ENCODE peak calls at places on chromosome 16, in four cellular contexts. G is Peyer's patch; A is effector memory CD4-positive, alpha-beta T cell; P is cardiac muscle cell. O is an unnamed sample. For H3K27me3 and H3K4me1, the result is how much of the 10 kb centered on the place peaks cover.

GRCh38 chr16:79182618-79183017 is 417.9 kb downstream of the MAF start:
- DNase-seq in G (no peak), A (no peak), P (no peak), O (no peak)

GRCh38 chr16:67304006-67304405 is 22.5 kb downstream of the KCTD19 start:
- DNase-seq in G (no peak), A (no peak), P (no peak), O (no peak)

GRCh38 chr16:48885456-48885855 is 275.5 kb upstream of the N4BP1 start:
- DNase-seq in G (no peak), A (no peak), P (no peak), O (no peak)

GRCh38 chr16:56269824-56270684 is 78.8 kb downstream of the GNAO1 start:
- DNase-seq in G (no peak), A (no peak), P (peak), O (peak)

GRCh38 chr16:56708418-56708817 is 21.5 kb upstream of the NUP93 start:
- DNase-seq in G (peak), A (no peak), P (no peak), O (no peak)

GRCh38 chr16:69064164-69064563 is 41.3 kb upstream of the HAS3 start:
- DNase-seq in G (no peak), A (no peak), P (no peak), O (no peak)

GRCh38 chr16:12294471-12294870 is 317.9 kb downstream of the SNX29 start:
- DNase-seq in G (no peak), A (no peak), P (no peak), O (no peak)

GRCh38 chr16:67537636-67538591 is 9.3 kb downstream of the RIPOR1 start:
- DNase-seq in G (peak), A (peak), P (peak), O (peak)

GRCh38 chr16:5060073-5060641 is 5.6 kb downstream of the C16orf89 start:
- DNase-seq in G (no peak), A (no peak), P (no peak), O (no peak)

GRCh38 chr16:22786284-22786683 is 27.7 kb upstream of the HS3ST2 start:
- DNase-seq in G (no peak), A (no peak), P (no peak), O (no peak)

GRCh38 chr16:60064026-60064425 is 1329.9 kb upstream of the GOT2 start:
- DNase-seq in G (no peak), A (no peak), P (no peak), O (no peak)

GRCh38 chr16:8963825-8964441 is at the start of gene USP7:
- DNase-seq in G (peak), A (peak), P (peak), O (peak)

GRCh38 chr16:86635181-86635580 is 56.8 kb downstream of the FOXL1 start:
- DNase-seq in G (no peak), A (no peak), P (no peak), O (no peak)

GRCh38 chr16:13483121-13483520 is 436.8 kb upstream of the ERCC4 start:
- DNase-seq in G (no peak), A (no peak), P (no peak), O (no peak)

GRCh38 chr16:46783800-46784199 is 35.7 kb upstream of the MYLK3 start:
- DNase-seq in G (no peak), A (no peak), P (no peak), O (no peak)

GRCh38 chr16:81450783-81451491 is 6.3 kb downstream of the CMIP start:
- DNase-seq in G (no peak), A (no peak), P (no peak), O (no peak)

GRCh38 chr16:30997887-30998711 is 12.3 kb downstream of the STX1B start:
- DNase-seq in G (no peak), A (no peak), P (no peak), O (peak)

GRCh38 chr16:11986521-11987057 is 10.1 kb downstream of the SNX29 start:
- DNase-seq in G (no peak), A (no peak), P (no peak), O (no peak)

GRCh38 chr16:78444-79145 is 570 bp downstream of the MPG start:
- DNase-seq in G (no peak), A (no peak), P (peak), O (peak)

GRCh38 chr16:20879175-20880053 is 20.7 kb downstream of the DCUN1D3 start:
- DNase-seq in G (no peak), A (no peak), P (no peak), O (no peak)

GRCh38 chr16:75044800-75045361 is 46.1 kb downstream of the ZNRF1 start:
- DNase-seq in G (no peak), A (no peak), P (no peak), O (no peak)

GRCh38 chr16:72203401-72203800 is 31.4 kb upstream of the PMFBP1 start:
- DNase-seq in G (no peak), A (no peak), P (no peak), O (no peak)

GRCh38 chr16:52389045-52389444 is 157.9 kb downstream of the TOX3 start:
- DNase-seq in G (no peak), A (no peak), P (no peak), O (no peak)

GRCh38 chr16:66484453-66485213 is 57.5 kb downstream of the BEAN1 start:
- DNase-seq in G (no peak), A (no peak), P (no peak), O (no peak)

GRCh38 chr16:35598696-35599332 is 2139.4 kb downstream of the TP53TG3F start:
- DNase-seq in G (no peak), A (no peak), P (no peak), O (no peak)

GRCh38 chr16:11824362-11824761 is 27.0 kb downstream of the RSL1D1 start:
- DNase-seq in G (peak), A (no peak), P (no peak), O (peak)

GRCh38 chr16:50265260-50265659 is 1.1 kb upstream of the ADCY7 start:
- DNase-seq in G (peak), A (peak), P (no peak), O (peak)

GRCh38 chr16:67278773-67279295 is 498 bp upstream of the PLEKHG4 start:
- DNase-seq in G (peak), A (peak), P (no peak), O (no peak)

GRCh38 chr16:81645303-81645702 is 133.8 kb upstream of the PLCG2 start:
- DNase-seq in G (no peak), A (no peak), P (peak), O (peak)

GRCh38 chr16:11546522-11547485 is 39.9 kb downstream of the LITAF start:
- DNase-seq in G (no peak), A (no peak), P (no peak), O (no peak)

GRCh38 chr16:1300664-1301476 is 8.6 kb upstream of the UBE2I start:
- DNase-seq in G (peak), A (peak), P (peak), O (peak)

DNA sequence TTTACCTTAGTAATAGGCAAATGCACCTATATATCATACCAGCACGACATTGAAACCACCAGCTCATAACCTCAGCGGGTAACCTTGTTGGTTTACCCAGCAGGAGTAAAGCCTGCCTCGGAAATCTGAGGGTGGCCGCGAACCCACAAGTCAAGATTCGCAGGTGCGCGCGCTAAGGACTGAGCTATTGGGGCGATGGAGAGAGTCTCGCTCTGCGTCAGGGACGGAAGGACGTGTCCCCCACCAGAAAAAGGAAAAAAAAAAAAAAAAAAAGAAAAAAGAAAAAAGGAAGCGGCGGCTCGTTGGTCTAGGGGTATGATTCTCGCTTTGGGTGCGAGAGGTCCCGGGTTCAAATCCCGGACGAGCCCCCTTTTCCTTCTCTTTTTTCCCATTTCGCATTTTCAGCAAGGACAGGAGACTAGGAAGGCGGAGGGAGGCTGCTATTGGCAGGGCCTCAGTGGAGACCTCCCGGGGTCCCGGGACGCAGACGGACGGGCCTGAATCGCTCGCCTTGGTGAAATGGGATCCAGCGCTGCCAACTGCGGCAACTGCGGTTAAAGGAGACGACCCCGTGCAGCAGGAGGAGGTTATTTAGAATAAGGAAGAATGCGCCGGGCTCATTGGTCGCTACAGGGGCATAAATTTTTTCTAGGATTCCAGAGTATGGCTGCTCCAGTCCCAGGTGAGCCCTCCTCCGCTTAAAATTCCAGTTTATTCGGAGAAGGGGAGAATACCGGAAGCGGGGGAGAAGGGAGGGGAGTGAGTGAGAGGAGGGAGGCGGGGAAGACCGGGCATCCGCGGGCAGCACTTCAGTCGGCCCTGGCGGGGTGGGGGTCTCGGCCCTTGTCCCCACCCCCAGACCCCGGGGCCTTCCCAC is at the start of gene OR1F1:
- DNase-seq in G (peak), A (peak), P (peak), O (no peak)
- H3K27me3 ChIP-seq in G (half or more), A (half or more), P (half or more), O (half or more)

GRCh38 chr16:85052536-85052935 is 24.9 kb downstream of the KIAA0513 start:
- DNase-seq in G (no peak), A (no peak), P (no peak), O (no peak)

GRCh38 chr16:85051067-85051709 is 23.6 kb downstream of the KIAA0513 start:
- DNase-seq in G (no peak), A (no peak), P (no peak), O (no peak)

GRCh38 chr16:85048921-85049562 is 21.4 kb downstream of the KIAA0513 start:
- DNase-seq in G (no peak), A (no peak), P (no peak), O (no peak)

GRCh38 chr16:85049864-85050263 is 22.3 kb downstream of the KIAA0513 start:
- DNase-seq in G (peak), A (no peak), P (no peak), O (no peak)

DNA sequence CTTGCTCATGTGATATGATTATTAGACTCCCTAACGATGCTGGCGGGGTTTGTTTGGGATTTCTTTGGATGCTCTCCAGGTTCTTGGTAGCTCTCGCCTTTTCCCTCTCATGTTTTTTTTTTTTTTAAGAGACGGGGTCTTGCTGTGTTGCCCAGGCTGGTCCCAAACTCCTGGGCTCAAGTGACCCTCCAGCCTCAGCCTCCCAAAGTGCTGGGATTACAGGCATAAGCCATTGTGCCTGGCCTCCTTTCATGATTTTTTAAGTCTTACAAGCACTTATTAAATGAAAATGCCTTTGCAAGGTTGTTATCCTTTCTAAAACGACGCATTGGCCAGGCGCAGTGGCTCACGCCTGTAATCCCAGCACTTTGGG is 24.1 kb downstream of the KIAA0513 start:
- DNase-seq in G (no peak), A (no peak), P (no peak), O (no peak)
- H3K4me1 ChIP-seq in G (half or more), A (under half), P (under half), O (under half)

DNA sequence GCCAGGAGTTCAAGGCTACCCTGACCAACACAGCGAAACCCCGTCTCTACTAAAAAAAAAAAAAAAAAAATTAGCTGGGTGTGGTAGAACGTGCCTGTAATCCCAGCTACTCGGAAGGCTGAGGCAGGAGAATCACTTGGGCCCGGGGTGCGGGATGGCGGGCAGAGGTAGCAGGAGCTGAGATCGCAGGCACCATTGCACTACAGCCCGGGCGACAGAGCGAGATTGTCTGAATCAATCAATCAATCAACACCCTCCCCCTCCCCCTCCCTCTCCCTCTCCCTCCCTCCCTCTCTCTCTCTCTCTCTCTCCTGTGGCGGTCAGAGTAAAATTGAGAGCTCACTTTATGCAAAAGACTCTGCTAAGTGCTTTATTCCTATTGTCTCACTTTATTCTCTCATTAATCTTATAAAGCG is 1.2 kb downstream of the HSDL1 start:
- DNase-seq in G (no peak), A (no peak), P (peak), O (peak)
- H3K27ac ChIP-seq in G (no peak), A (no peak), P (peak), O (no peak)

GRCh38 chr16:53773881-53774280 is 69.9 kb downstream of the FTO start:
- DNase-seq in G (no peak), A (no peak), P (no peak), O (no peak)

GRCh38 chr16:53769787-53770186 is 65.8 kb downstream of the FTO start:
- DNase-seq in G (no peak), A (no peak), P (peak), O (no peak)

GRCh38 chr16:53773150-53773846 is 69.3 kb downstream of the FTO start:
- DNase-seq in G (peak), A (no peak), P (peak), O (peak)

GRCh38 chr16:53770641-53771040 is 66.7 kb downstream of the FTO start:
- DNase-seq in G (no peak), A (no peak), P (no peak), O (no peak)

DNA sequence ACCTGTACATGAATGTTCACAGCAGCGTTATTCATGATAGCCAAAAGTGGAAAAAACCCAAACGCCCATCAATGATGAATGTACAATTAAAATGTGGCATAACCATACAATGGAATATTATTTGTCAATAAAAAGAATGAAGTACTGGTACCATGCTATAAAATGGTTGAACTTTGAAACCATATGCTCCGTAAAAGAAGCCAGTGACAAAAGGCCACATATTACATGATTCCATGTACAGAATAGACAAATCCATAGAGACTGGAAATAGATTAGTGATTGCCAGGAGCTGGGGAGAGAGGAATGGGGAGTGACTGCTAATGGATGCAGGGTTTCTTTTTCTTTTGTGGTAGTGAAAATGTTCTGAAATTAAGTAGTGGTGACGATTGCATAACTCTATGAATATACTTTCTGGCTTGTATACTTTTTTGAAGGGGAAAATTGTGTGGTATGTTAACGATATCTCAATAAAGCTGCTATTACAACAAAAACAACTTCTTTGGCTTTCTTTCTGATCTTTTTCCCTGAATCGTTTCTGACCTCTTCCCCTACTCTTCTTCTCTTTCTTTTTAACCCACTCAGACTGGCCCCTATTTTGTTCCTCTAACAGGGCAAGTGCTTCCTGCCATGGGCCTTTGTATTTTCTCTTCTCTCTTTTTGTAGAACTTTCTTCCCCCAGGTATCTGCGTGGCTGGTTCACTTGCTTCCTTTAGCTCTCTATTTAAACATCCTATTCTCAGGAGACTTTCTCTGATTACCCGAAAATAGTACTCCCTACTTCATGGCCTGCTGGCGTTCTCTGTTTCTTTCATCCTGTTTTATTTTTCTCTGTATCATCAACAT is 67.9 kb downstream of the FTO start:
- DNase-seq in G (no peak), A (no peak), P (no peak), O (no peak)
- H3K27me3 ChIP-seq in G (under half), A (under half), P (under half), O (under half)

GRCh38 chr16:19555938-19556778 is 655 bp downstream of the VPS35L start:
- DNase-seq in G (no peak), A (no peak), P (peak), O (peak)
- H3K4me1 ChIP-seq in G (under half), A (under half), P (under half), O (under half)

O was measured in hepatocyte.